ENCODE peak calls at places on chromosomes 5 and 9, in ten cellular contexts. W is NCI-H69; F is RPMI7951; J is activated effector memory CD4-positive, alpha-beta T cell treated with anti-CD3 and anti-CD28 coated beads, Interleukin-2, amount 50 U/mL, for 16 hours; B is T follicular helper cell; G is endothelial cell; A is A549; E is GM20000; T is hepatocyte; C is activated T-helper 1 cell treated with anti-CD3 and anti-CD28 coated beads, Interleukin-2, amount 50 U/mL, for 16 hours. X is an unnamed sample.
A peak's percentile ranks its signal among the peaks of the same experiment; 100 is the strongest.

GRCh38 chr9:83435301-83435700 is 102.9 kb downstream of the FRMD3 start:
- DNase-seq in W (no peak), F (no peak), J (no peak), B (no peak), G (no peak), A (no peak), E (no peak), T (no peak), C (no peak), X (no peak)

GRCh38 chr5:14505310-14506140 is 76.1 kb upstream of the OTULINL start:
- DNase-seq in W (no peak), F (no peak), J (no peak), B (no peak), G (no peak), A (no peak), E (peak; percentile 16), T (no peak), C (no peak), X (no peak)

GRCh38 chr5:160250226-160250625 is 20.9 kb downstream of the FABP6 start:
- DNase-seq in W (peak; percentile 36), F (no peak), J (no peak), B (no peak), G (no peak), A (no peak), E (no peak), T (no peak), C (no peak), X (no peak)

GRCh38 chr5:163330723-163331668 is 106.4 kb upstream of the CCNG1 start:
- DNase-seq in W (peak; percentile 47), F (no peak), J (no peak), B (no peak), G (no peak), A (no peak), E (no peak), T (no peak), C (no peak), X (peak; percentile 32)

GRCh38 chr9:126326228-126327015 is at the start of gene MVB12B:
- DNase-seq in W (peak; percentile 73), F (peak; percentile 20), J (peak; percentile 83), B (peak; percentile 33), G (peak; percentile 45), A (peak; percentile 58), E (peak; percentile 85), T (peak; percentile 73), C (peak; percentile 9), X (no peak)

GRCh38 chr9:138051586-138052321 is 174.2 kb downstream of the CACNA1B start:
- DNase-seq in W (no peak), F (no peak), J (peak; percentile 43), B (no peak), G (no peak), A (no peak), E (no peak), T (no peak), C (no peak), X (no peak)

GRCh38 chr5:78547171-78547570 is 101.4 kb downstream of the LHFPL2 start:
- DNase-seq in W (no peak), F (no peak), J (no peak), B (no peak), G (no peak), A (no peak), E (no peak), T (no peak), C (no peak), X (no peak)

GRCh38 chr5:111795142-111795541 is 38.1 kb upstream of the NREP start:
- DNase-seq in W (no peak), F (no peak), J (no peak), B (no peak), G (no peak), A (no peak), E (no peak), T (no peak), C (no peak), X (no peak)